ENCODE peak calls at places on chromosomes 5 and 9, in seven cellular contexts. F, K, M, I, Y, X and Z are unnamed samples. For H3K27me3 and H3K4me1, the result is how much of the 10 kb centered on the place peaks cover.

GRCh38 chr9:81855538-81855937 is 72.7 kb upstream of the SPATA31D4 start:
- DNase-seq in I (no peak), X (no peak), M (no peak), Y (peak), F (no peak), K (no peak), Z (no peak)

GRCh38 chr9:134526798-134527492 is 114.7 kb upstream of the COL5A1 start:
- DNase-seq in I (no peak), K (no peak), X (no peak), Y (no peak), F (no peak), M (no peak), Z (no peak)

GRCh38 chr9:113989781-113990569 is 88.1 kb downstream of the AMBP start:
- DNase-seq in Y (no peak), K (peak), F (no peak), I (no peak), M (no peak), X (no peak), Z (no peak)

GRCh38 chr5:79694652-79695051 is 5.0 kb downstream of the CMYA5 start:
- DNase-seq in X (no peak), M (peak), Y (no peak), F (no peak), K (no peak), I (no peak), Z (no peak)

GRCh38 chr9:101485873-101486692 is 47.6 kb upstream of the RNF20 start:
- DNase-seq in M (peak), Y (no peak), F (no peak), I (peak), K (peak), X (peak), Z (no peak)

GRCh38 chr5:149611327-149611726 is 30.0 kb downstream of the ARHGEF37 start:
- DNase-seq in I (no peak), X (no peak), M (peak), Y (peak), K (no peak), F (no peak), Z (no peak)

GRCh38 chr9:133640580-133641395 is 4.6 kb downstream of the DBH start:
- DNase-seq in K (no peak), Y (no peak), F (no peak), I (no peak), M (no peak), X (no peak), Z (no peak)

GRCh38 chr9:136110082-136111061 is 8.3 kb downstream of the TMEM250 start:
- DNase-seq in F (no peak), M (no peak), X (no peak), I (no peak), K (no peak), Y (no peak), Z (no peak)

GRCh38 chr9:33415152-33416038 is 13.0 kb upstream of the AQP7 start:
- DNase-seq in F (peak), Y (peak), K (peak), X (peak), I (peak), M (peak), Z (peak)

GRCh38 chr9:109968702-109969450 is 188.9 kb downstream of the PALM2AKAP2 start:
- DNase-seq in Y (no peak), I (no peak), M (peak), F (no peak), K (no peak), X (no peak), Z (no peak)

GRCh38 chr5:601771-602465 is 10.2 kb upstream of the CEP72 start:
- DNase-seq in F (no peak), I (no peak), K (no peak), M (no peak), Y (no peak), X (no peak), Z (no peak)

GRCh38 chr5:177520906-177521513 is 4.2 kb upstream of the DDX41 start:
- DNase-seq in I (no peak), K (no peak), Y (no peak), M (no peak), X (no peak), F (no peak), Z (no peak)

GRCh38 chr5:14983666-14984441 is 112.3 kb upstream of the ANKH start:
- DNase-seq in K (no peak), Y (no peak), X (no peak), F (no peak), I (no peak), M (no peak), Z (no peak)

GRCh38 chr5:137088175-137088574 is 411.0 kb downstream of the SPOCK1 start:
- DNase-seq in X (no peak), K (no peak), I (no peak), Y (no peak), F (no peak), M (no peak), Z (no peak)

GRCh38 chr5:137091473-137091872 is 407.7 kb downstream of the SPOCK1 start:
- DNase-seq in Y (no peak), F (no peak), I (no peak), K (no peak), M (no peak), X (no peak), Z (no peak)

GRCh38 chr5:137085206-137085605 is 413.9 kb downstream of the SPOCK1 start:
- DNase-seq in K (no peak), I (no peak), Y (no peak), F (no peak), M (no peak), X (no peak), Z (no peak)

GRCh38 chr5:137086289-137086838 is 412.8 kb downstream of the SPOCK1 start:
- DNase-seq in M (no peak), F (no peak), X (no peak), I (no peak), K (no peak), Y (no peak), Z (no peak)

DNA sequence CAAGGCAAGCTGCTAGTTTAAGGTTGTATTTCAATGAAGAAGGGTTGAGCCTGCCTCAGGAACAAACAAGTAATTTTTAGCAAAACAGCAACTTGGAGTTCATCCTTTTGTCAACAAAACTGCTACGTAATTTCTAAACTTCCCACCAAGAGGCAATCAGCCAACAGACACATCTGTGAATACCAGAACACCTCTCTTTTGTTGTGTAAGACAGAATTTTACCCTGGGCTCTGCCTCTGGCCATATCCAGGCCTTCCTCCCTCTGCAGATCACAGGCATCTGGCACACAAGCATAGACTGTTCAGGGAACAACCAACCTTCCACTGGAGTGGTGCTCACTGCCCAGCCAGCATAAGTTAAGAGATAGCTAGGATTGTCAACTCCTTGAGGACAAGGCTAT is 409.0 kb downstream of the SPOCK1 start:
- DNase-seq in I (no peak), M (peak), F (no peak), K (no peak), X (no peak), Y (no peak), Z (no peak)
- H3K4me3 ChIP-seq in I (no peak), M (no peak), F (no peak), K (no peak), X (no peak), Y (no peak), Z (no peak)

GRCh38 chr5:135287551-135287950 is 111.5 kb downstream of the MACROH2A1 start:
- DNase-seq in X (no peak), F (no peak), K (no peak), M (no peak), I (no peak), Y (no peak), Z (no peak)
- H3K27me3 ChIP-seq in X (under half), F (under half), K (under half), M (under half), I (under half), Y (under half), Z (under half)

GRCh38 chr5:121526908-121527307 is 324.8 kb upstream of the FTMT start:
- DNase-seq in Y (no peak), M (no peak), X (no peak), K (no peak), F (no peak), I (no peak), Z (no peak)
- H3K4me1 ChIP-seq in Y (under half), M (under half), X (under half), K (under half), F (under half), I (under half), Z (under half)

GRCh38 chr9:128847803-128848202 is 18.2 kb upstream of the SPOUT1 start:
- DNase-seq in M (no peak), X (no peak), F (no peak), K (no peak), Y (no peak), I (no peak), Z (no peak)
- H3K4me3 ChIP-seq in M (no peak), X (no peak), F (no peak), K (no peak), Y (no peak), I (no peak), Z (no peak)

DNA sequence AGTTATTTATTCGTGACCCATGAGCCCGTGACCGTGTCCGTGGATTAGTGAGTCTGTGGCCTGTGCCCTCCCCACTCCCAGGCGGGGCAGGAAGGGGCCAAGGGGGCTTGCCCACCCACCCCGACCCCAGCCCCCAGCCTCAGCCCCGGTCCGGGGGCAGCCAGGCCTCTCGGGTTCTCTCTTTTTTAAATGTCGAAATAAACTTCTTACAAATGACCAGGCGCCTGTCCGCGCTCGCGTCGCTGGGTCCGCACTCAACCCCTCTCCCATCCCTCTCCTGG is 7.6 kb downstream of the BARHL1 start:
- DNase-seq in X (no peak), Y (no peak), M (no peak), K (no peak), F (no peak), I (no peak), Z (no peak)
- H3K27me3 ChIP-seq in X (half or more), Y (half or more), M (under half), K (under half), F (under half), I (half or more), Z (half or more)

DNA sequence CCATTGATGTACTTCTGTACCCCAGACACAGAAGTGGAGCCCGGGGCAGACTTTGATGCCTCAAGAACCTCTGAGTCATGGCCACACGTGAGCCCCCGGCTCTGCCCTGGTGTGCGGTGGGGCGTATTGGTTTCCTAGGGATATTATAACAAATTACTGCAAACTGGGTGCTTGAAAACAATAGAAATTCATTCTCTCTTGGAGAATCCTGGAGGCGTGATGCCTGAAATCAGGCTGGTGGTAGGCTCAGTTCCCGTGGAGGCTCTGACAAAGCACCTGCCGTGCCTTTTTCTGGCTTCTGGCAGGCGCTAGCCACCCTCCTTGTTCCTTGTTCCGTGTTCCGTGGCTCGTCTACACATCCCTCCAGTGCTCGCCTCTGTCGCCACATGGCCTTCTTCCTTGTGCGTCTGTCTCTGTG is 24.2 kb downstream of the NEK6 start:
- DNase-seq in M (no peak), F (no peak), X (no peak), K (no peak), I (no peak), Y (peak), Z (no peak)
- H3K4me1 ChIP-seq in M (under half), F (half or more), X (under half), K (half or more), I (under half), Y (half or more), Z (half or more)

DNA sequence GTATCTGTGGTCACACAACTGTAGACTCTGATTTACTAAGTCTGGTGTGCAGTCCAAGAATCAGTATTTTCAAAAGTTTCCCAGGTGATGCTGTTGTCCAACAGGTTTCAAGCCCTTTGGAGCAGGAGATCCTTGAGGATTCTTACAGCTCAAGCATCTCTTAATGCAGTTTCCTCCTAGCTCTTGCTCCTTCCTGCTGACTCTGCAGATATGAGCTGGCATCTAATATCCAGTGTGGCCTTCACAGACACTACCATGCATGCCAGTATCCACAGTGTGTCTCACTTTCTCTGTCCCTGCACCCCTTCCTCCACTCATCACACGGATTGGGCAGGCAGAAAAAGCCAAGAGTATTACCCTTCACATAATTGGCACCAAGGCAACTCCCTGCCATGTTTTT is 182.2 kb upstream of the TNC start:
- DNase-seq in F (no peak), K (no peak), I (no peak), Y (no peak), M (no peak), X (no peak), Z (no peak)
- H3K4me3 ChIP-seq in F (no peak), K (no peak), I (no peak), Y (no peak), M (no peak), X (no peak), Z (no peak)

GRCh38 chr5:88883059-88883565 is at the start of gene MEF2C:
- DNase-seq in M (peak), Y (peak), I (peak), K (peak), X (peak), F (peak), Z (peak)
- H3K27me3 ChIP-seq in M (under half), Y (under half), I (under half), K (under half), X (under half), F (under half), Z (under half)

DNA sequence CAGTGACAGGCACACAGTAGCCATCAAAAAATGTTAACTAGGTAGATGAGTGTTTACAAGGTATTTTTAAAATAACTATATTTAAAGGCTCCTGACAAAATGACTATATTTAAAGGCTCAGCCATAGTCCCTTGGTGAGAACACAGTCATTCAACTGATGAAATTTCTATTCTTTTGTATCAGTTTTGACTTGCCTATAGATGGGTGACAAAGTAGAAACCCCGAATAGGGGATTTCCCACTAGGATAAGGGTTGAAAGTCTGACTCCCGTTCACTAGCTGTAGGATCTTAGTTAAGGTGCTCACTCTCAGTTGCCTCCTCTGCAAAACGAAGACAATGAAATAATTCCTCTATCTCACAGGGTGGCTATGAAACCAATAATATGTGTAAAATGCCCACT is 218.2 kb downstream of the TSSK1B start:
- DNase-seq in K (no peak), Y (no peak), I (no peak), M (no peak), F (no peak), X (no peak), Z (no peak)
- H3K4me1 ChIP-seq in K (under half), Y (half or more), I (under half), M (under half), F (under half), X (under half), Z (half or more)

GRCh38 chr5:172007795-172008465 is 1.5 kb upstream of the FBXW11 start:
- DNase-seq in X (no peak), M (no peak), F (no peak), Y (no peak), I (no peak), K (no peak), Z (no peak)
- H3K4me3 ChIP-seq in X (no peak), M (peak), F (peak), Y (peak), I (peak), K (no peak), Z (peak)